ENCODE peak calls at places on chromosomes 7 and 10, in six cellular contexts. W is B cell; B is fibroblast of mammary gland; S is MCF 10A; K is CD4-positive, alpha-beta T cell; M is endothelial cell. D is an unnamed sample.

GRCh38 chr10:116848912-116849270 is 408 bp upstream of the ENO4 start:
- DNase-seq in M (no peak), K (no peak), B (no peak), S (no peak), W (no peak), D (no peak)

GRCh38 chr10:14414901-14415300 is 84.2 kb upstream of the FRMD4A start:
- DNase-seq in K (no peak), S (peak), M (no peak), B (peak), W (no peak), D (peak)

GRCh38 chr7:118803-119376 is 73.5 kb upstream of the FAM20C start:
- DNase-seq in W (no peak), B (no peak), M (no peak), K (no peak), S (no peak), D (no peak)

GRCh38 chr7:41652265-41652664 is 50.6 kb downstream of the INHBA start:
- DNase-seq in M (no peak), W (no peak), S (no peak), K (no peak), B (peak), D (no peak)

GRCh38 chr7:77199008-77199966 is at the start of gene FGL2:
- DNase-seq in B (peak), S (no peak), K (peak), M (peak), W (no peak), D (peak)

GRCh38 chr10:61452229-61452651 is 941 bp downstream of the TMEM26 start:
- DNase-seq in M (peak), K (no peak), S (no peak), W (no peak), B (peak), D (no peak)

GRCh38 chr10:5561704-5562645 is 37.2 kb downstream of the CALML3 start:
- DNase-seq in B (no peak), S (no peak), W (no peak), K (no peak), M (no peak), D (no peak)

GRCh38 chr7:134254311-134254710 is 62.4 kb downstream of the SLC35B4 start:
- DNase-seq in M (no peak), B (peak), K (no peak), S (peak), W (no peak), D (peak)

GRCh38 chr10:49213211-49213610 is 25.0 kb upstream of the TMEM273 start:
- DNase-seq in W (no peak), M (no peak), K (no peak), B (no peak), S (no peak), D (no peak)

GRCh38 chr10:103781329-103782061 is 73.9 kb downstream of the SH3PXD2A start:
- DNase-seq in M (no peak), K (no peak), B (peak), W (no peak), S (peak), D (peak)

GRCh38 chr7:55534262-55534915 is 37.9 kb downstream of the VOPP1 start:
- DNase-seq in M (no peak), W (peak), B (peak), S (peak), K (peak), D (peak)

DNA sequence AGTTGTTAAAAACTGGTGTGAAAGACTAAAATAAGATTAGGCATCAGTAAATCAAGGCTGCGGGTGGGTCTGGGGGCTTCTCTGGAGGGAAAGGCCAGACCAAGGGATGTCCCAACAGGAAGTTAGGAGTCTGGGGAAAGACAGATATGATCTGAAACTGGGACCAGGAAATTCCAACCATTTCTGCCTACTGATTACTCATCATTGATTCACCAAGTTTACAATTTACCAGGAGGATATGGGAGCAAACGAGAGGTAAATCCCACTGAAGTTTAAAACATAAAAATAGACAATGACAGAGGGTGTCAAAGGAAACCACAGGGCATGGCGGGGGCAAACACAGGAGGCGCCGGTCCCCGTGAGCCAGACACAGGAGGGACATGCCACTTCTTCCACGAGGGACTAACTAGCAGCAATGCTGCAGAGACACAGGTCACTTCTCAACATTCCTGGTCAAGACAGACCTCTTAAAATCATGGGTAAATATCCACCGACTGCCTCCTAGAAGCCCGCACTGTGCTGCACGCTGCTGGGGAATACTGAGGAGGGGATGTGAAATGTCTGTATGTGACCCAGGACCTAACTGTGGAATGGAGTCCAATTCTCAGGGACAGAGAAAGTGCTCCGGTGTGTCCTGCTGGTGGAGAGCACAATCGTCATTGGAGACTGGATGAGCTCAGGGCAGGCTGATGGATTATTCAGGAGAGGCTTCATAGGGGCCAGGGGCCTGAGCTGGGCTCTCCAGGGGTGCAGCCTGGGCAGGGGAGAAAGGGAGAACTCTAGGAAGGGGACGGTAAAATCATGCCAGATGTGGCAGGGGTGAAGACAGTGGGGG is 153.4 kb upstream of the KLF14 start:
- DNase-seq in K (no peak), M (no peak), W (no peak), B (peak), S (peak), D (peak)
- TF ChIP-seq CTCF in K (no peak), M (no peak), W (no peak), B (no peak), S (no peak), D (no peak)

GRCh38 chr10:95561200-95562177 is at the start of gene SORBS1:
- DNase-seq in B (peak), M (peak), K (peak), W (peak), S (peak), D (peak)
- TF ChIP-seq CTCF in B (no peak), M (no peak), K (no peak), W (no peak), S (no peak), D (no peak)

GRCh38 chr7:107471292-107472070 is 1.6 kb downstream of the GPR22 start:
- DNase-seq in S (no peak), M (no peak), K (no peak), B (peak), W (no peak), D (no peak)
- TF ChIP-seq CTCF in S (no peak), M (no peak), K (no peak), B (peak), W (no peak), D (no peak)

GRCh38 chr10:58153751-58154150 is 113.9 kb downstream of the IPMK start:
- DNase-seq in B (no peak), S (no peak), M (no peak), W (no peak), K (no peak), D (no peak)

GRCh38 chr10:58150290-58150689 is 117.4 kb downstream of the IPMK start:
- DNase-seq in M (no peak), W (no peak), K (no peak), B (no peak), S (no peak), D (no peak)

GRCh38 chr10:58157076-58157766 is 110.5 kb downstream of the IPMK start:
- DNase-seq in K (no peak), B (peak), S (peak), W (no peak), M (no peak), D (peak)

GRCh38 chr10:58152698-58153263 is 114.9 kb downstream of the IPMK start:
- DNase-seq in K (peak), B (peak), M (peak), W (no peak), S (peak), D (peak)
- TF ChIP-seq CTCF in K (peak), B (peak), M (peak), W (peak), S (peak), D (peak)

DNA sequence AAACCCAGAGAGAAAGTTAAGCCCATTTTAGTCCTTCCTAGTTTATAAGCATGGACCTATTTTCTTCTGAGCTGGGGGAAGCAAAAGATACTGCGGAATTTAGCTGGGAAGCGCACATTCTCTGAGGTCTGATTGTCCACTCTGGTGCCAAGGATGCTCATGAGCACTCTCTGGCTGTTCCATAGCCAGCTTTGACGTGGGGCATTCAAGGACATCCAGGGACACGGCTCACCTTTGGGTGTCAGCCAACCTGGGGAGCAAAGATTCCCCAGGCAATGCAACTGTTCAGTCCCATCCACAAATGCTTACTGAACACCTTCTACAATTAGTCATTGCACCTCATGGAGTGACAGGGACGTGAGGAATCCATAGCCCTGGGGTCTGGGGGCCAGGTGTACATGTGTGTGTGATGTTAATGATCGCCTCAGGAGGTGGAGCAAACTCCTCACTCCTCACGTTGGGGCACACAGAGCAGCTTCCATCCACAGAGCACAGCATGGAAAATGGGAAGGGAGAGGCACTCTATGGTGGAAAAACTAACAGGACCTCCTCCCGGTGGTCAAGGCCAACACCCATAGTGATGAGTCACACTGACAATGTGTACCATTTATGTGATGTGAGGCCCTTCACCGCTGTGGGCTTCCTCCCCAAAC is 67.5 kb upstream of the IGFBP3 start:
- DNase-seq in K (no peak), W (no peak), B (no peak), S (no peak), M (no peak), D (peak)
- TF ChIP-seq CTCF in K (no peak), W (no peak), B (no peak), S (no peak), M (no peak), D (no peak)